ENCODE peak calls at places on chromosomes 1 and 21, in seven cellular contexts. N is colonic mucosa, X is body of pancreas, O is psoas muscle, W is HCT116, I is endodermal cell, C is cardiac muscle cell. J is an unnamed sample.

GRCh38 chr1:106680922-106681321 is 375.6 kb upstream of the PRMT6 start:
- DNase-seq in W (no peak), X (no peak), I (no peak), O (no peak), C (peak), N (no peak), J (no peak)

GRCh38 chr1:214446772-214447556 is 104.4 kb downstream of the PTPN14 start:
- DNase-seq in X (peak), C (no peak), N (no peak), I (peak), W (peak), O (no peak), J (peak)

GRCh38 chr1:167184081-167184480 is 36.6 kb upstream of the POU2F1 start:
- DNase-seq in X (no peak), W (no peak), N (no peak), C (no peak), I (no peak), O (no peak), J (no peak)

GRCh38 chr21:43749686-43750262 is 26.3 kb downstream of the CSTB start:
- DNase-seq in W (no peak), C (no peak), X (no peak), I (no peak), N (no peak), O (peak), J (no peak)

GRCh38 chr1:94228640-94229375 is 8.6 kb downstream of the ARHGAP29 start:
- DNase-seq in C (no peak), W (no peak), I (no peak), O (no peak), X (no peak), N (no peak), J (no peak)

GRCh38 chr1:218482683-218483082 is 137.5 kb downstream of the TGFB2 start:
- DNase-seq in W (no peak), O (no peak), N (no peak), C (no peak), X (no peak), I (no peak), J (no peak)

GRCh38 chr1:210232524-210233215 is at the start of gene SERTAD4:
- DNase-seq in O (no peak), C (peak), I (peak), X (no peak), W (peak), N (peak), J (peak)

GRCh38 chr1:160978510-160978927 is 23.9 kb upstream of the ITLN2 start:
- DNase-seq in X (peak), C (no peak), N (peak), I (no peak), W (no peak), O (no peak), J (no peak)

GRCh38 chr1:201504179-201504631 is 2.7 kb downstream of the CSRP1 start:
- DNase-seq in X (no peak), O (no peak), N (no peak), I (no peak), C (no peak), W (no peak), J (no peak)

GRCh38 chr1:162003825-162004205 is 19.9 kb downstream of the OLFML2B start:
- DNase-seq in W (no peak), X (no peak), O (peak), I (no peak), N (no peak), C (no peak), J (no peak)

GRCh38 chr21:39263372-39263771 is 50.1 kb downstream of the BRWD1 start:
- DNase-seq in W (peak), I (no peak), N (no peak), O (no peak), X (no peak), C (no peak), J (no peak)

GRCh38 chr1:116920211-116920610 is 10.5 kb downstream of the PTGFRN start:
- DNase-seq in W (no peak), C (no peak), X (no peak), O (no peak), I (no peak), N (no peak), J (no peak)

GRCh38 chr1:153466908-153467307 is 6.5 kb upstream of the S100A7 start:
- DNase-seq in N (no peak), I (no peak), C (peak), X (no peak), W (no peak), O (no peak), J (no peak)

GRCh38 chr1:109705411-109705810 is 6.6 kb upstream of the GSTM5 start:
- DNase-seq in W (no peak), N (no peak), X (no peak), O (no peak), I (no peak), C (no peak), J (no peak)

GRCh38 chr1:153705484-153705883 is 22.4 kb upstream of the INTS3 start:
- DNase-seq in X (no peak), C (no peak), O (no peak), N (no peak), W (no peak), I (peak), J (no peak)

GRCh38 chr1:33397125-33397506 is 33.8 kb downstream of the PHC2 start:
- DNase-seq in C (no peak), W (no peak), I (no peak), N (no peak), X (no peak), O (no peak), J (no peak)

DNA sequence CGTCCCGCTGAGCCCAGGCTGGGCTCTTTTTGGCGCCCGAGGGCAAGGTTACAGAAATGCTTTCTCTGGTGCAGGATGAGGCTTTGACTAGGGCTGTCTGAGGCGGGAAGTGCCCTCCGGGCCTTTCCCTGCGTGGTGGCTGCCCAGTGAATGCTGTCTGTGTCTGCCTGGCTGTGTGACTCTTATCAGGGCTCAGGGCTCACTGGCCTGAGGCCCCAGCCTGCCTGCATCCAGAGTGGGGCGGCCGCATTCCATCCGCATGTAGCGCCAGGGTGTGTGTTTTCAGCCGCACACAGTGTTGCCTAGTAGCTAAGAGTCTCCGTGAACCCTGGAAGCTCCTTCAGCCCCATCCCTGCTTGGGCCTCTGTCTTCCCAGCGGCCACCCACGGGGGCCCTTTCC is 59.1 kb downstream of the FAAP20 start:
- DNase-seq in N (no peak), O (no peak), W (no peak), X (peak), I (no peak), C (peak), J (peak)
- H3K27ac ChIP-seq in N (peak), O (no peak), W (no peak), X (no peak), I (peak), C (peak), J (peak)

DNA sequence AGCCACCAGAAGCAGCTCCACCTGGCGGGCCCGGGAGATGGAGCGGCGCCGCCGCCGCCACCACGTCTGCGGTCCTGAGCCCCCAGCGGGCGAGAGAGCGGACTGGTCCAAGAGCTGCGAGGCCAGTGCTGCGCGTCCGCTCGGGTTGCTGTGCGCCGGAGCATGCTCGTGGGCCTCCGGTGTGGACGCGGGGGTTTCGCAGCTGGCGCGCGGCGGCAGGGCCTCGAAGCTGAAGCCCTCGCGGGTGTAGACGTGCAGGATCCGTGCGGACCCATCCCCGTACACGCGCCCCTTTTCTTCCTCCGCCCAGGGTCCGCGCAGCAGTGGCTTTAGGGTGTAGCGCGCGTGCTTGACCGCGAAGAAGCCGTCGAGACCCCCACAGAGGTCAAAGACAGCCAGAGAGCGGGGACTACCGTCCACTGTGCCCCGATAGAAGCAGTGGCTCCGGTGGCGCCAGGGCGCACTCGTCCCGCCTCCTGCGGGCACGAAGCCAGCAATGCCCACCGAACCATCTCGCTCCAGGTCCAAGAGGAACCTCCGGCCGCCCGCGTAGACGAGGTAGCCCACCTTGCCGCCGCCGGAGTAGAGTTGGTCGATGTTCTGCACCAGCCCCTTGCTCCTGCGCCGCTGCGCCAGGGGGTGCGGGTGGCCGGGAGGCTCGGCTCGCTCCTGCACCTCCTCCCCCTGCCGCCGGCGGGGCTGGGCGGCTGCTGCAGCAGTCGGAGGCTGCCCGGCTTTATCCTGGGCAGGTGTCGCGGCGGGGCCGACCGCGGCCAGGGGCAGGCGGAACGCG is 1.1 kb downstream of the ADAMTS5 start:
- DNase-seq in X (peak), W (no peak), I (peak), O (peak), N (peak), C (peak), J (no peak)
- H3K27ac ChIP-seq in X (no peak), W (no peak), I (no peak), O (peak), N (peak), C (no peak), J (peak)

DNA sequence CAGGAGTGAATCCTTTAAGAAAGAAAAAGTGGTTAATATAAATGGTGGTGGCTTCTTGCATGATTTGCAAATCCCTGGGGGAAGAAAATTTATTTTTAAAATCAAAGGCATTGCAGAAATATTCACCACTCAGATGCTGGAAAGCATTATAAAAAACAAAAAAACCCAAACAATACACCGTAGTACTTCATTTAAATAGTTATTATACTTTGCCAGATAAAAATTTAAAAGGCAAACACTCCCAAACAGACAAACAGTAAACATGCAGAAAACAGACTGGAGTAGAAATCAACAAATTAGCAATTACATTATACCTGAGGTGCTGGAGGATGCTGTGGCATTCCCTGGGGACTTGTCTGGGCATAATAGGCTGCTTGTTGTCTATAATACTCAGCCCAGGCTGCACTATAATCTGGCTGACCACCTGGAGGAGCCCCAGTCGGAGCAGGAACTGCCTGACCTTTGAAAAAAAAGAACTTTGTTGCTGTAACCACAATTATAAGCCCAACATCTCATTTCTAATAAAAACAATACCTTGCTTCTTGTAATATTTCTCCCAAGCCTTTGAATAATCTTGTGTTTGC is 29.9 kb downstream of the FUBP1 start:
- DNase-seq in C (peak), W (peak), I (no peak), O (no peak), N (no peak), X (no peak), J (no peak)
- H3K27ac ChIP-seq in C (peak), W (no peak), I (no peak), O (peak), N (no peak), X (no peak), J (no peak)

DNA sequence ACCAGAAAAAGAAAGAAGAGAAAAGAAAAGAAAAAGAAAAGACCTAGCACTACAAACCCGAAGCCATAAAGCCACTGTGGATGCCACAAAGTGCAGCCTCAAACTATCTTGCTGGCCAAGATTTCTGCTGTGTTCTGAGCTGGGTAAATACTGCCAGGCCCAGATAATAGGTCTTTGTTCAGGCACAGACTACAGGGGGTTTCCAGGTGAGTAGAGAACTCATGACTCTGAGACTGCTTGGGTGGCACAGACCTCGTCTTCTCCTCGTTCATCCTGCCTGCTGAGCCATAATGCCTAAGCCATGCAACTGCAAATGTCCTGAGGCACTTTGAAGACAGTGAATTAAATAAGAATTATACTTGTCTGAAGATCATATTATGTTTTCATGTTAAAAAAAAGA is 651.8 kb downstream of the LMO4 start:
- DNase-seq in I (no peak), O (no peak), X (no peak), N (no peak), C (no peak), W (no peak), J (peak)
- H3K27ac ChIP-seq in I (no peak), O (no peak), X (no peak), N (no peak), C (no peak), W (no peak), J (no peak)

GRCh38 chr1:236395780-236396664 is 1.9 kb downstream of the EDARADD start:
- DNase-seq in C (peak), W (no peak), X (no peak), N (no peak), O (no peak), I (no peak), J (peak)

GRCh38 chr1:236396665-236397043 is 2.6 kb downstream of the EDARADD start:
- DNase-seq in X (no peak), O (no peak), W (no peak), I (no peak), N (no peak), C (no peak), J (no peak)

GRCh38 chr1:236400061-236400638 is 6.1 kb downstream of the EDARADD start:
- DNase-seq in I (peak), X (no peak), W (no peak), C (peak), O (no peak), N (no peak), J (no peak)

GRCh38 chr1:236397173-236397759 is 3.2 kb downstream of the EDARADD start:
- DNase-seq in C (no peak), W (no peak), N (no peak), X (no peak), O (no peak), I (no peak), J (no peak)

GRCh38 chr1:236398538-236398937 is 4.5 kb downstream of the EDARADD start:
- DNase-seq in C (no peak), W (no peak), X (no peak), N (no peak), O (no peak), I (no peak), J (no peak)
- H3K27ac ChIP-seq in C (no peak), W (no peak), X (no peak), N (no peak), O (no peak), I (no peak), J (no peak)

DNA sequence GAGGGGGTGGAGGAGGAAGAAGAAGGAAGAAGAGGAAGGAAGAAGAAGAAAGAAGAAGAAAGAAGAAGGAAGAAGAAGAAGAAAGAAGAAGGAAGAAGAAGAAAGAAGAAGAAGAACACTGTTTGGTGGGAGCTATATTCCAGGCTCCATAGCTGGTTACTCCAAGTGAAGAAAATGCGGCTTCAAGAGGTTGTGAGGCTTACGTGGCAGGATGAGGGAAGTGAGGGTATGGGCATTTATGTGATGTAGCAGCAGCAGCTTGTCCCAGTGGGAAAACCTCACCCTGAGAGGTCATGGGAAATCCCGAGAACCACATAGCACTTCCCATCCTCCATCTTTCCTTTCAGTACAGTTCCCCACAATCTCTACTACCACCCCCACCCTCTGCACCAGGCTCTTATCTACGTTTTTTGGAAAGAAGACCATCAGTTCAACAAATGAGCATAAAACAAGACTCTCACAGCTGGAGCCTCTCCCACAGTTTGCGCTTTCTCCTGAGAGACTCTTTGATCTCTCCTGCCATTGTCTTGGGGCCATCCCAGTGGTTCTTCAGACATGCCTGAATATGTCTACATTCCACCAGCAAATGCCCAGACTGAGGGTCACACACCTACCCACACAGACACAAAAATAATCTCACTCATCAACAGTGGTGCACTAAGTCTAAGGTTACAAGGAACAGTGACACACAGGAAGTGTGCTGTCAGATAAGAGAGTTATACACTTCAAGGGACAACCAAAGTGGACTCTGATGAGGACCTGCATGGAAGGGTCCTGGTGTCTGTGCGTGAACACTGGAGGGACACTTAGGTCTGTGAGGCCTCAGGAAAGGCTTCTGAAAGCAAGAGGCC is 77.9 kb upstream of the KCNJ15 start:
- DNase-seq in O (no peak), I (no peak), N (no peak), X (no peak), W (no peak), C (no peak), J (no peak)
- H3K27ac ChIP-seq in O (no peak), I (no peak), N (no peak), X (no peak), W (no peak), C (no peak), J (no peak)

GRCh38 chr1:61116421-61116820 is 34.1 kb downstream of the NFIA start:
- DNase-seq in X (no peak), I (no peak), W (no peak), N (no peak), O (no peak), C (no peak), J (no peak)
- H3K27ac ChIP-seq in X (peak), I (no peak), W (no peak), N (no peak), O (peak), C (peak), J (no peak)

GRCh38 chr1:89454845-89455521 is 69.6 kb upstream of the LRRC8B start:
- DNase-seq in O (no peak), N (peak), C (peak), X (peak), I (peak), W (peak), J (peak)
- H3K27ac ChIP-seq in O (no peak), N (no peak), C (no peak), X (no peak), I (no peak), W (no peak), J (no peak)

GRCh38 chr1:20788489-20788795 is 1.3 kb upstream of the HP1BP3 start:
- DNase-seq in C (no peak), N (no peak), O (no peak), X (no peak), W (no peak), I (no peak), J (no peak)
- H3K27ac ChIP-seq in C (peak), N (peak), O (no peak), X (peak), W (no peak), I (peak), J (no peak)